ENCODE peak calls at places on chromosomes 1 and 21, in eight cellular contexts. Z is OCI-LY7; J is CD8-positive, alpha-beta T cell; X is upper lobe of left lung; G is GM13976; V is uterus; Y is ascending aorta; C is AG09309. B is an unnamed sample.

GRCh38 chr1:178417858-178418257 is 78.9 kb downstream of the CLEC20A start:
- DNase-seq in Z (no peak), J (no peak), X (no peak), G (no peak), V (no peak), Y (no peak), C (peak), B (no peak)

GRCh38 chr1:198359024-198359653 is 181.3 kb downstream of the ATP6V1G3 start:
- DNase-seq in Z (peak), J (no peak), X (no peak), G (no peak), V (no peak), Y (no peak), C (no peak), B (no peak)

GRCh38 chr1:204115128-204115527 is 36.7 kb downstream of the ETNK2 start:
- DNase-seq in Z (no peak), J (no peak), X (no peak), G (no peak), V (no peak), Y (no peak), C (no peak), B (no peak)

GRCh38 chr21:38561205-38561604 is 62.9 kb upstream of the ERG start:
- DNase-seq in Z (no peak), J (no peak), X (no peak), G (no peak), V (no peak), Y (no peak), C (no peak), B (no peak)

GRCh38 chr1:147062951-147063350 is 109.3 kb downstream of the PRKAB2 start:
- DNase-seq in Z (no peak), J (no peak), X (no peak), G (no peak), V (no peak), Y (no peak), C (no peak), B (no peak)

GRCh38 chr1:18945401-18945849 is 11.1 kb downstream of the IFFO2 start:
- DNase-seq in Z (no peak), J (no peak), X (no peak), G (no peak), V (peak), Y (no peak), C (no peak), B (no peak)

GRCh38 chr1:107652976-107653375 is 312.0 kb downstream of the VAV3 start:
- DNase-seq in Z (no peak), J (no peak), X (no peak), G (no peak), V (no peak), Y (no peak), C (no peak), B (no peak)

GRCh38 chr21:15061284-15061683 is 3.5 kb downstream of the NRIP1 start:
- DNase-seq in Z (no peak), J (no peak), X (no peak), G (no peak), V (no peak), Y (no peak), C (no peak), B (no peak)

GRCh38 chr1:33349081-33349759 is 28.3 kb upstream of the A3GALT2 start:
- DNase-seq in Z (peak), J (peak), X (peak), G (peak), V (peak), Y (no peak), C (no peak), B (peak)

GRCh38 chr1:156527584-156527983 is 27.0 kb upstream of the MEF2D start:
- DNase-seq in Z (no peak), J (no peak), X (no peak), G (no peak), V (no peak), Y (no peak), C (no peak), B (no peak)

GRCh38 chr1:24679725-24680124 is 36.6 kb downstream of the SRRM1 start:
- DNase-seq in Z (no peak), J (no peak), X (no peak), G (no peak), V (no peak), Y (no peak), C (no peak), B (no peak)
- TF ChIP-seq CTCF in Z (no peak), J (no peak), X (no peak), G (no peak), V (no peak), Y (no peak), C (no peak), B (no peak)

DNA sequence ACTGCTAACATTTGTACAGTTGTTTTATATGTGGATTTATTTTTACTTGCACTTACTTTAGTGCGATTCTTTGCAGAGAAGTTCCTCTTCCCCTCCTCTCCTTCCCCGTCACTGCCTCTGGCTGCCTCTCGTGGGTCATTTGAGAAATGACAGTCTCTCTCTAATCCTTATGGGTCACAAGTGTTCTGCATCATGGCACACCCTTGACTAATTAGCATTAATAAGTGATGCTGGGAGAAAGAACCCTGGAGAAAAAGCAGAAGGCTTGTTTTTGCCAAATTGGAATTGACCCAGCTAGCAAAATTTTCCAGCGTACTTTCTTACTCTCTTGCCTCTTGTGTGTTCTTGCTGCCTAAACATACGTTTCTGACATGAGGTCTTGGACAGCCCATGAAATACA is 301.2 kb downstream of the DUSP10 start:
- DNase-seq in Z (no peak), J (no peak), X (no peak), G (no peak), V (no peak), Y (no peak), C (no peak), B (no peak)
- TF ChIP-seq CTCF in Z (no peak), J (no peak), X (peak), G (no peak), V (no peak), Y (peak), C (no peak), B (no peak)

GRCh38 chr1:57124768-57125446 is 159.1 kb upstream of the C8B start:
- DNase-seq in Z (no peak), J (no peak), X (no peak), G (no peak), V (no peak), Y (no peak), C (no peak), B (peak)
- TF ChIP-seq CTCF in Z (peak), J (no peak), X (no peak), G (no peak), V (no peak), Y (no peak), C (no peak), B (no peak)

GRCh38 chr1:39761016-39761415 is 10.1 kb downstream of the OXCT2 start:
- DNase-seq in Z (no peak), J (no peak), X (peak), G (no peak), V (no peak), Y (no peak), C (no peak), B (no peak)

GRCh38 chr1:39760074-39761008 is 10.8 kb downstream of the OXCT2 start:
- DNase-seq in Z (no peak), J (no peak), X (peak), G (no peak), V (no peak), Y (no peak), C (no peak), B (no peak)

GRCh38 chr1:39758556-39759435 is 12.4 kb downstream of the OXCT2 start:
- DNase-seq in Z (no peak), J (no peak), X (peak), G (no peak), V (no peak), Y (no peak), C (no peak), B (no peak)

GRCh38 chr1:39757501-39757900 is 13.6 kb downstream of the OXCT2 start:
- DNase-seq in Z (no peak), J (no peak), X (no peak), G (no peak), V (no peak), Y (no peak), C (no peak), B (no peak)

DNA sequence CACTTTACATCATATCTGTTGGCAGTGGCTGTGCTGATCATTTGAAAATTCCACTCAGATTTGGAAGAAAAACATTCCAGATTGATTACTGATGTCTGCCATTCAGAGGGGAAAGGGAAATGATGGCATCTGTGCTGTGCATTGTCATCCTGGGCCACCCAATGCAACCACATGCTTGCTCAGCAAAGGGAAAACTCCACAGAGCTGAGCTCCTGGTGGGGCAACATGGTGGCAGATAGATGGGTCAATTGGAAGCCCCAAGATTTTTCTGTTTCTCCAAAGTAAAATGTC is 11.8 kb downstream of the OXCT2 start:
- DNase-seq in Z (no peak), J (no peak), X (no peak), G (no peak), V (no peak), Y (no peak), C (no peak), B (no peak)
- TF ChIP-seq CTCF in Z (no peak), J (no peak), X (no peak), G (no peak), V (no peak), Y (no peak), C (no peak), B (no peak)

B was measured in GM20000.